ENCODE peak calls at places on chromosomes 1 and 21, in four cellular contexts. T, X, B and G are unnamed samples.

GRCh38 chr1:218760601-218761570 is 412.8 kb upstream of the LYPLAL1 start:
- DNase-seq in T (no peak), X (no peak), B (no peak), G (no peak)

GRCh38 chr1:245983294-245983967 is 523.6 kb downstream of the SMYD3 start:
- DNase-seq in T (no peak), X (no peak), B (no peak), G (no peak)

GRCh38 chr1:183163311-183163710 is 22.8 kb upstream of the LAMC2 start:
- DNase-seq in T (no peak), X (no peak), B (no peak), G (no peak)

GRCh38 chr1:54163051-54163450 is 10.3 kb upstream of the CDCP2 start:
- DNase-seq in T (peak), X (no peak), B (no peak), G (no peak)

GRCh38 chr1:9248341-9249262 is 14.0 kb downstream of the H6PD start:
- DNase-seq in T (no peak), X (no peak), B (no peak), G (no peak)

GRCh38 chr1:119873166-119874025 is 22.9 kb downstream of the ADAM30 start:
- DNase-seq in T (no peak), X (no peak), B (no peak), G (no peak)

GRCh38 chr1:4002061-4002521 is 102.0 kb upstream of the C1orf174 start:
- DNase-seq in T (no peak), X (no peak), B (no peak), G (no peak)

GRCh38 chr21:46551636-46552241 is 53.1 kb downstream of the S100B start:
- DNase-seq in T (no peak), X (no peak), B (no peak), G (peak)

GRCh38 chr1:81949421-81949820 is 148.7 kb downstream of the ADGRL2 start:
- DNase-seq in T (no peak), X (no peak), B (no peak), G (no peak)

GRCh38 chr1:61951731-61952585 is 209.7 kb downstream of the PATJ start:
- DNase-seq in T (no peak), X (no peak), B (no peak), G (no peak)

GRCh38 chr1:150302338-150302737 is 8.7 kb downstream of the MRPS21 start:
- DNase-seq in T (no peak), X (no peak), B (no peak), G (peak)

GRCh38 chr1:111738436-111739221 is 566 bp downstream of the INKA2 start:
- DNase-seq in T (peak), X (peak), B (no peak), G (peak)

GRCh38 chr1:237799762-237800474 is 90.8 kb downstream of the ZP4 start:
- DNase-seq in T (peak), X (peak), B (peak), G (peak)

GRCh38 chr1:118960026-118960561 is 28.0 kb downstream of the TBX15 start:
- DNase-seq in T (no peak), X (no peak), B (peak), G (peak)

GRCh38 chr1:86069757-86070145 is 86.8 kb downstream of the COL24A1 start:
- DNase-seq in T (no peak), X (no peak), B (no peak), G (no peak)

GRCh38 chr1:21001042-21001441 is 175.7 kb downstream of the EIF4G3 start:
- DNase-seq in T (no peak), X (no peak), B (no peak), G (no peak)

GRCh38 chr1:56376188-56376984 is 203.0 kb downstream of the PLPP3 start:
- DNase-seq in T (no peak), X (no peak), B (no peak), G (peak)

GRCh38 chr1:31453384-31454079 is 40.5 kb downstream of the SERINC2 start:
- DNase-seq in T (no peak), X (no peak), B (no peak), G (no peak)

GRCh38 chr1:162133566-162133965 is 64.1 kb downstream of the NOS1AP start:
- DNase-seq in T (no peak), X (no peak), B (no peak), G (no peak)

GRCh38 chr21:31038376-31038775 is at the start of gene KRTAP19-8:
- DNase-seq in T (no peak), X (no peak), B (no peak), G (no peak)

GRCh38 chr1:185442065-185442464 is 125.0 kb upstream of the IVNS1ABP start:
- DNase-seq in T (no peak), X (no peak), B (no peak), G (no peak)

GRCh38 chr1:83959824-83960441 is 39.0 kb downstream of the TTLL7 start:
- DNase-seq in T (no peak), X (no peak), B (no peak), G (no peak)

GRCh38 chr1:208475951-208476824 is 232.0 kb upstream of the PLXNA2 start:
- DNase-seq in T (no peak), X (peak), B (no peak), G (peak)

GRCh38 chr1:59730302-59730701 is 84.4 kb upstream of the HOOK1 start:
- DNase-seq in T (no peak), X (no peak), B (no peak), G (no peak)

GRCh38 chr1:234926574-234927311 is 201.9 kb downstream of the TOMM20 start:
- DNase-seq in T (no peak), X (no peak), B (peak), G (no peak)

GRCh38 chr1:98157524-98158293 is 236.9 kb upstream of the DPYD start:
- DNase-seq in T (no peak), X (no peak), B (no peak), G (no peak)

GRCh38 chr1:113675299-113675698 is 84.0 kb downstream of the PHTF1 start:
- DNase-seq in T (no peak), X (no peak), B (no peak), G (no peak)

GRCh38 chr21:45590726-45591618 is 48.7 kb upstream of the SLC19A1 start:
- DNase-seq in T (peak), X (no peak), B (peak), G (peak)

GRCh38 chr1:100458925-100459814 is 78.8 kb upstream of the GPR88 start:
- DNase-seq in T (peak), X (peak), B (peak), G (peak)

DNA sequence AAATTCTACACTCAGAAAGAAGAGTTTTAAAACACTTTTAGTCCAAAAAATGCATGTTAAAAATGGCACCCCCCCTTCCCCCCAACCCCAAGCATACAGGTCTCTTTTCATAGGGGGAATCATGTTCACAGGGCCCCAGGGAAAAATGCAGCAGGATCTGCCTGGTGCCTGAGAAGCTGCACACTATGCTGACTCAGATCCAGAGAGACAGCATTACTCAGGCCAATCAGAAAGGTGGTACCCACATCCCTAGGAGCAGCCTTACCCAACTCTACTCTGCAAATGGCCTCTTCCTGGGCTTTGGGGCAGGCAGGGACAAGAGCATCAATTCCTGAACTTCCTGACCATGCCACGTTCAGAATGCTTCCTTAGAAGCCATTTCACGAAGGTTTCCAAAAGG is 119.0 kb downstream of the HIVEP3 start:
- DNase-seq in T (no peak), X (no peak), B (peak), G (no peak)
- TF ChIP-seq CBFB in T (no peak), X (no peak), B (no peak), G (no peak)

DNA sequence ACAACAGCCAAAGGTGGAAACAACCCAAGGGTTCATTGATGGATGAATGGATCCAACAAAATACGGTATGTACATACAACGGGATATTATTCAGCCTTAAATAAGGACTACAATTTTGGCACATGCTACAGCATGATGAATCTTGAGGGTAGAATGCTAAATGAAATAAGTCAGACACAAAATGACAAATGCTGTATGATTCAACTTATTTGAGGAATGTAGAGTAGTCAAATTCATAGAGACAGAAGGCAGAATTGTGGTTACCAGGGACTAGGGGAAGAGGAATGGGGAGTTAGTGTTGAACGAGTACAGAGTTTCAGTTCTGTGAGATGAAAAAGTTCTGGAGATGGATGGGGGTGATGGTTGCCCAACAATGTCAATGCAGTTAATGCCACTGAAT is 118.0 kb upstream of the PAXBP1 start:
- DNase-seq in T (no peak), X (no peak), B (no peak), G (no peak)
- TF ChIP-seq MAX in T (no peak), X (no peak), B (no peak), G (no peak)

GRCh38 chr1:109370712-109371270 is 26.9 kb downstream of the SORT1 start:
- DNase-seq in T (no peak), X (peak), B (no peak), G (no peak)
- TF ChIP-seq USF2 in T (no peak), X (no peak), B (no peak), G (no peak)

GRCh38 chr1:202586018-202586821 is 124.0 kb downstream of the SYT2 start:
- DNase-seq in T (no peak), X (peak), B (peak), G (no peak)
- TF ChIP-seq CBFB in T (no peak), X (no peak), B (no peak), G (no peak)

GRCh38 chr1:87327362-87328120 is 1.1 kb upstream of the LMO4 start:
- DNase-seq in T (no peak), X (no peak), B (no peak), G (no peak)

GRCh38 chr1:87329756-87330200 is 1.1 kb downstream of the LMO4 start:
- DNase-seq in T (no peak), X (no peak), B (no peak), G (no peak)

GRCh38 chr1:87330201-87330953 is 1.7 kb downstream of the LMO4 start:
- DNase-seq in T (no peak), X (no peak), B (no peak), G (peak)

GRCh38 chr1:87328121-87329050 is at the start of gene LMO4:
- DNase-seq in T (peak), X (peak), B (peak), G (peak)

GRCh38 chr1:87329051-87329755 is 523 bp downstream of the LMO4 start:
- DNase-seq in T (peak), X (peak), B (no peak), G (peak)
- TF ChIP-seq MAX in T (no peak), X (no peak), B (no peak), G (no peak)

GRCh38 chr1:226541631-226542622 is 6.6 kb upstream of the STUM start:
- DNase-seq in T (no peak), X (no peak), B (no peak), G (no peak)
- TF ChIP-seq USF2 in T (no peak), X (no peak), B (no peak), G (no peak)

GRCh38 chr1:52691856-52692255 is 6.3 kb downstream of the COA7 start:
- DNase-seq in T (no peak), X (no peak), B (no peak), G (no peak)
- TF ChIP-seq CBFB in T (no peak), X (no peak), B (no peak), G (no peak)

DNA sequence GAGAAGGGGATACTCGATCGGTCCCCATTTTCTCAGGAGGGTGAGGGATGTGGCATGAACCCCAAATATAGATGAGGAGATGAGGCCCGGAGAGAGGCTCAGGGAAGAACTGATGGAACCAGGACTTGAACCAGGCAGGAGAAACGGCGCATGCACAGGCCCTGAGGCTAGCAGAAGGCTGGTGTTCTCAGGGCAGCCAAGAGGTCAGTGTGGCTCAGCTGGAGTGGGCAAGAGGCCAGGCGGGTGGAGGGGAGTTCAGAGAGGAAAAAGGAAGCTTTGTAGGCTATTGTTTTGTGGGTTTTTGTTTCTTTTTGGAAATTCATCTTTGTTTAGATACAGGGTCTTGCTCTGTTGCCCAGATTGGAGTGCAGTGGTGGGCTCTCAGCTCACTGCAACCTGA is 122.0 kb downstream of the LACTBL1 start:
- DNase-seq in T (no peak), X (no peak), B (no peak), G (no peak)
- TF ChIP-seq MAX in T (no peak), X (no peak), B (no peak), G (no peak)

GRCh38 chr1:87869563-87869962 is 540.9 kb downstream of the LMO4 start:
- DNase-seq in T (no peak), X (peak), B (no peak), G (no peak)
- TF ChIP-seq USF2 in T (no peak), X (no peak), B (no peak), G (no peak)